ENCODE peak calls at places on chromosomes 12 and 14, in seven cellular contexts. H is fibroblast of lung, J is neural progenitor cell, G is heart right ventricle, T is tibial nerve, V is RWPE1, Y is progenitor cell of endocrine pancreas. K is an unnamed sample.

GRCh38 chr14:54857830-54858269 is 44.8 kb downstream of the GCH1 start:
- DNase-seq in H (no peak), J (no peak), G (no peak), T (no peak), V (no peak), Y (no peak), K (no peak)

GRCh38 chr12:104793280-104793679 is 164.8 kb downstream of the SLC41A2 start:
- DNase-seq in H (peak), J (no peak), G (no peak), T (no peak), V (peak), Y (no peak), K (no peak)

GRCh38 chr14:89625988-89626806 is 209.2 kb upstream of the FOXN3 start:
- DNase-seq in H (no peak), J (no peak), G (no peak), T (no peak), V (no peak), Y (no peak), K (no peak)

GRCh38 chr12:107436376-107436775 is 249.2 kb upstream of the PWP1 start:
- DNase-seq in H (peak), J (peak), G (no peak), T (no peak), V (peak), Y (no peak), K (no peak)

GRCh38 chr12:94260017-94260416 is 111.6 kb downstream of the PLXNC1 start:
- DNase-seq in H (no peak), J (no peak), G (no peak), T (no peak), V (no peak), Y (no peak), K (no peak)

GRCh38 chr12:12007713-12008231 is 63.0 kb upstream of the BCL2L14 start:
- DNase-seq in H (no peak), J (no peak), G (no peak), T (no peak), V (no peak), Y (no peak), K (no peak)

GRCh38 chr14:74985028-74985310 is 17.8 kb upstream of the EIF2B2 start:
- DNase-seq in H (no peak), J (no peak), G (no peak), T (no peak), V (no peak), Y (no peak), K (no peak)

GRCh38 chr12:133105620-133106019 is 24.5 kb downstream of the ZNF891 start:
- DNase-seq in H (peak), J (no peak), G (no peak), T (no peak), V (no peak), Y (no peak), K (no peak)

GRCh38 chr12:8658361-8658760 is 4.3 kb downstream of the MFAP5 start:
- DNase-seq in H (peak), J (peak), G (no peak), T (no peak), V (peak), Y (no peak), K (no peak)

GRCh38 chr14:47186491-47186890 is 488.9 kb downstream of the MDGA2 start:
- DNase-seq in H (no peak), J (no peak), G (no peak), T (no peak), V (no peak), Y (no peak), K (no peak)

GRCh38 chr12:75452675-75453330 is 27.8 kb upstream of the GLIPR1 start:
- DNase-seq in H (peak), J (no peak), G (no peak), T (no peak), V (no peak), Y (no peak), K (no peak)

GRCh38 chr12:6914246-6914947 is at the start of gene ENO2:
- DNase-seq in H (peak), J (peak), G (peak), T (peak), V (no peak), Y (peak), K (peak)

GRCh38 chr14:37869633-37870032 is 274.2 kb downstream of the TTC6 start:
- DNase-seq in H (no peak), J (no peak), G (no peak), T (no peak), V (no peak), Y (no peak), K (no peak)

GRCh38 chr12:4934651-4935050 is 24.9 kb downstream of the KCNA1 start:
- DNase-seq in H (no peak), J (no peak), G (no peak), T (no peak), V (peak), Y (no peak), K (no peak)

GRCh38 chr12:130111965-130112496 is 50.2 kb upstream of the FZD10 start:
- DNase-seq in H (no peak), J (no peak), G (no peak), T (no peak), V (no peak), Y (no peak), K (no peak)

GRCh38 chr14:75452900-75453816 is 25.3 kb downstream of the JDP2 start:
- DNase-seq in H (peak), J (peak), G (peak), T (peak), V (peak), Y (peak), K (no peak)

GRCh38 chr14:85572845-85573244 is 42.9 kb downstream of the FLRT2 start:
- DNase-seq in H (peak), J (no peak), G (no peak), T (no peak), V (peak), Y (no peak), K (no peak)

GRCh38 chr14:87483651-87484260 is 509.2 kb downstream of the GALC start:
- DNase-seq in H (peak), J (no peak), G (no peak), T (no peak), V (peak), Y (no peak), K (no peak)

GRCh38 chr14:37615582-37616289 is 20.3 kb downstream of the TTC6 start:
- DNase-seq in H (no peak), J (no peak), G (no peak), T (no peak), V (no peak), Y (no peak), K (no peak)

GRCh38 chr12:71063087-71063486 is 94.7 kb downstream of the TSPAN8 start:
- DNase-seq in H (no peak), J (no peak), G (no peak), T (no peak), V (no peak), Y (no peak), K (no peak)

GRCh38 chr14:102776761-102777710 is at the start of gene TRAF3:
- DNase-seq in H (peak), J (peak), G (peak), T (no peak), V (peak), Y (peak), K (peak)

GRCh38 chr12:111780615-111781014 is 13.9 kb downstream of the ALDH2 start:
- DNase-seq in H (no peak), J (no peak), G (no peak), T (no peak), V (no peak), Y (no peak), K (no peak)

GRCh38 chr14:78519863-78520262 is 349.7 kb downstream of the NRXN3 start:
- DNase-seq in H (peak), J (peak), G (peak), T (no peak), V (peak), Y (peak), K (no peak)

GRCh38 chr12:110107369-110108281 is 16.5 kb upstream of the IFT81 start:
- DNase-seq in H (peak), J (no peak), G (peak), T (peak), V (peak), Y (no peak), K (no peak)

DNA sequence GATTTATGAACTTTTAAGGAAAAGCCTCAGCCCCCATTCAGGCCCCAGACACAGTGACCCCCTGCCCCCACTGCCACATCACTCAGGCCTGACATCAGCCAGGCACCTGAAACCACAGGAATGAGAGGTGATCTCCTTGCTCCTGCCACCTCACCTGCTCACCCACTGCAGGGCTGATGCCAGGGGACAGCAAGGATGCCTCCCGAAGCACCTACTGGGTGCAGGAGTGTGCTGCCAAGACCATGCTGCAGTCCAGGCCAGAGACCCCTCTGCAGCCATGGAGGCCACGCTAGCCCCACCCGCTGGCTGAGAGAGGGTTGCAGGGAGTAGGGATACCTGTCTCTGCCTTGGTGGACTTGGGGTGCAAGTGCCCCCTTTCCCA is 18.6 kb upstream of the KRT7 start:
- DNase-seq in H (no peak), J (no peak), G (no peak), T (no peak), V (no peak), Y (no peak), K (no peak)
- TF ChIP-seq CTCF in H (no peak), J (peak), G (peak), T (no peak), V (no peak), Y (no peak), K (no peak)

DNA sequence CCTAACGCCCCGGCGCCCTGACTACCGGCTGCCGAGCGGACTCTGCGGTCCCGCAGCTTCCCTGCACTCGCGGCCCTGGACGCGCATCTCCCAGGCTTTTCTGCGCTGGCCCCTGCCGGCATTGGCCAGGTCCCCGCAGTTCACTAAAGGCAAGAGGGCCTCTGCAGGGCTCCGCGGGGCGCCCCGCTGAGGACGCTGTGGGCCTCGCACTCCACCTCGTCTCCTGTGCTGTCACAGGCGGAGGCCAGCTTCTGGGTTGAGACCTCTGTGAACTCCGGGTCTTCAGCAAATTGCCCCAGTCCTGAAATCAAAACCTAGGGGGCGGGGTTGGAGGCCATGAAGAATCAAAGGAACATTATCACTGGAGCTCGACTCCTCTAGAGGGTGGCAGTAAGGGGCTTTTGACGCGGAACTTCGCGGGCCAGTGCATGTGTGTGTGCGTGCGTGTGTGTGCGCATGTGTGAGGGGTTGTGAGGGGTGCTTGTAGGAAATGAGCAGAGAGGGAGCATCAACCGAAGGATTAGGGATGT is 68.5 kb upstream of the CAPRIN2 start:
- DNase-seq in H (no peak), J (peak), G (peak), T (no peak), V (no peak), Y (peak), K (no peak)
- TF ChIP-seq CTCF in H (no peak), J (peak), G (peak), T (peak), V (no peak), Y (peak), K (no peak)

GRCh38 chr14:21070083-21070609 is at the start of gene ARHGEF40:
- DNase-seq in H (peak), J (peak), G (peak), T (peak), V (peak), Y (peak), K (no peak)

GRCh38 chr14:21069388-21070082 is 569 bp upstream of the ARHGEF40 start:
- DNase-seq in H (peak), J (peak), G (peak), T (peak), V (peak), Y (no peak), K (no peak)

GRCh38 chr14:21063479-21063878 is 5.9 kb downstream of the RNASE8 start:
- DNase-seq in H (peak), J (peak), G (no peak), T (peak), V (no peak), Y (no peak), K (no peak)

GRCh38 chr14:21068521-21069387 is 1.4 kb upstream of the ARHGEF40 start:
- DNase-seq in H (peak), J (peak), G (peak), T (peak), V (peak), Y (peak), K (no peak)

DNA sequence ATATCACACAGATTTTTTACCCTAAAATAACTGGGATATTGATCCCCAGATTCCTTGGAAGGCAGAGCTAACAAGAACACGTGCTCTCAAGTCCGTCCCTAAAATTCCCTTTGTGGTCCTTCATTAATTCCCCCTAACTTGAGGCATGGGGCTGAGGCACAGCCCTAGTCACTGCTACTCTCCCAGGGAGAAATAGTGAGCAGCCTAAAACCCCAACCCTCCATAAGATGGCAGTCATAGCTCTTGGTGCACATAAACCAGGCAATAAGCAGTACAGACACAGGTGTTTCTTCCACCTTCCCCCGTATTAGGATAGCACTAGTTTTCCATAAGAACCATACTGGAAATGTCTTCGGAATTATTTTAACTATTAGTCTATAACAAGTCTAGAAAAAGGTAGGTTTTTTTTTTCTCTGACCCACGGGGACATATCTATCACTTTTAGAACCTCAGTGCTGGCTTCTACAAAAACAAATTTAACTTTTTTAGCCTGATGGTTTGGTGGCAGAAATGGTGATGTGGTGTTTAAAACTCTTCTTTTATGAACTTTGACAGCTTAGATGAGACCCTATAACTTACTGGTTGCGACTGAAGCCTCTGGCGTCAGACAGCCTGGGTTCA is 3.1 kb upstream of the ARHGEF40 start:
- DNase-seq in H (peak), J (no peak), G (no peak), T (no peak), V (peak), Y (no peak), K (no peak)
- TF ChIP-seq CTCF in H (no peak), J (peak), G (no peak), T (no peak), V (no peak), Y (no peak), K (no peak)

DNA sequence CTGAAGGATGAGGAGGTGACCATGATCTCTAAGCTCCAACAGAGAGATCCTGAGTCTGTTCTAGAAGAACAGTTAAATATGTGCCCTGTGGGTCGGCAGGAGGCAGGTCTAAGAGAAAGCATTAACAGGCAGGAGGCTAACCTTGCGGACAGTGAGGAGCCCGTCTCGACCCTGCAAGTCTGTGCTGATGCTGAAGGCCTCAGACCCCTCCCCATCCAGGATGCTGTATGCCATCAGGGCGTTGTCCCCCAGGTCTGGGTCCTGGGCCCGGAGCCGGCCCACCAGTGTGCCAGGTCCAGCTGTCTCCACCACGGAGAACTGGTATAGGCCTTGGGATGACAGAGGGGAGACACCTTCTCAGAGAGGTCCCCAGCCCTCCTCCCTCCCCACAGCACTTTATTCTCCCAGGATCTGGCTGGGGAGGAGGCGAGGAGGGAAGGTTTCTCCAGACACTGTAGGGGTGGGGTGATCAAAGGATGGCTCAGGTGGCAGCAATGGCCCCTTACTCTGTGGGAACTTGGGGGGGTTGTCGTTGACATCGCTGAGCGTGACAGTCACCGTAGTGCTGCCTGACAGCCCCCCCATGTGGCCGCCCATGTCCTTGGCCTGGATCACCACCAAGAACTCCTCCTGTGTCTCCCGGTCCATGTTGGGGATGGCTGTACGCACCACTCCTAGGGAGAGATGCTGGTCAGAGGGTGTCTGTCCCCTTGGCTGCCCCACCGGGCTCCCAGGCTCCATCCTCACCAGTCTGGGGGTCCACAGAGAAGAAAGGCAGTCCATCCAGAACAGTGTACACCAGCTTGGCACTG is 3.1 kb downstream of the CDH24 start:
- DNase-seq in H (no peak), J (peak), G (no peak), T (no peak), V (no peak), Y (no peak), K (no peak)
- TF ChIP-seq CTCF in H (peak), J (peak), G (peak), T (peak), V (no peak), Y (no peak), K (no peak)